ENCODE peak calls at places on chromosomes 3 and 15, in four cellular contexts. I, L, V and K are unnamed samples.

GRCh38 chr15:42157981-42158765 is 1.7 kb upstream of the PLA2G4F start:
- DNase-seq in I (no peak), L (no peak), V (no peak), K (no peak)

GRCh38 chr15:89576417-89576773 is 1.1 kb downstream of the TICRR start:
- DNase-seq in I (no peak), L (no peak), V (no peak), K (no peak)

GRCh38 chr15:70016511-70016994 is 81.2 kb downstream of the TLE3 start:
- DNase-seq in I (no peak), V (no peak), L (no peak), K (no peak)

GRCh38 chr3:196941846-196942225 is 492 bp downstream of the NCBP2 start:
- DNase-seq in V (peak), I (peak), L (peak), K (peak)

GRCh38 chr3:172177046-172177445 is 137.7 kb downstream of the FNDC3B start:
- DNase-seq in L (no peak), V (no peak), I (no peak), K (no peak)

GRCh38 chr15:62171882-62172281 is 6.8 kb upstream of the C2CD4B start:
- DNase-seq in L (no peak), V (no peak), I (no peak), K (no peak)

GRCh38 chr15:56965614-56966013 is 47.2 kb downstream of the TCF12 start:
- DNase-seq in L (no peak), V (no peak), I (no peak), K (no peak)

GRCh38 chr3:133444071-133444774 is 44.4 kb downstream of the BFSP2 start:
- DNase-seq in V (no peak), I (no peak), L (peak), K (no peak)

GRCh38 chr3:29128004-29128403 is 152.9 kb upstream of the RBMS3 start:
- DNase-seq in I (peak), V (no peak), L (no peak), K (no peak)

GRCh38 chr15:83653639-83654378 is at the start of gene ADAMTSL3:
- DNase-seq in V (no peak), I (peak), L (peak), K (no peak)

GRCh38 chr3:123272547-123272946 is 70.8 kb downstream of the SEC22A start:
- DNase-seq in I (no peak), L (peak), V (no peak), K (no peak)

GRCh38 chr15:99451484-99451883 is 114.3 kb upstream of the MEF2A start:
- DNase-seq in V (no peak), I (no peak), L (no peak), K (no peak)

GRCh38 chr15:93247466-93248121 is 158.6 kb upstream of the RGMA start:
- DNase-seq in I (no peak), L (no peak), V (peak), K (no peak)

GRCh38 chr3:156455839-156456238 is 99.1 kb downstream of the SSR3 start:
- DNase-seq in L (no peak), I (no peak), V (no peak), K (no peak)

GRCh38 chr3:42745776-42746454 is 27.1 kb downstream of the CCDC13 start:
- DNase-seq in L (no peak), I (no peak), V (no peak), K (no peak)

GRCh38 chr3:159499031-159499793 is 489.4 kb upstream of the IL12A start:
- DNase-seq in I (no peak), L (no peak), V (no peak), K (no peak)

GRCh38 chr3:125401402-125401801 is 26.3 kb upstream of the ZNF148 start:
- DNase-seq in L (no peak), V (no peak), I (no peak), K (no peak)

GRCh38 chr15:60835974-60836373 is 357.0 kb upstream of the ICE2 start:
- DNase-seq in I (no peak), L (no peak), V (no peak), K (no peak)